ENCODE peak calls at places on chromosomes 13 and 19, in four cellular contexts. One of them, this sample, is unnamed.

GRCh38 chr13:110493613-110494012 is 67.9 kb downstream of the RAB20 start:
- DNase-seq in IMR-90: no peak
- DNase-seq in DND-41: no peak
- DNase-seq in CD8-positive, alpha-beta memory T cell: no peak
- DNase-seq in this sample: no peak

GRCh38 chr19:45577111-45577905 is 7.3 kb downstream of the OPA3 start:
- DNase-seq in IMR-90: peak
- DNase-seq in DND-41: no peak
- DNase-seq in CD8-positive, alpha-beta memory T cell: no peak
- DNase-seq in this sample: peak

GRCh38 chr13:110347535-110348308 is 40.6 kb downstream of the COL4A2 start:
- DNase-seq in IMR-90: peak
- DNase-seq in DND-41: no peak
- DNase-seq in CD8-positive, alpha-beta memory T cell: no peak
- DNase-seq in this sample: peak

GRCh38 chr19:16078759-16079707 is 2.7 kb downstream of the TPM4 start:
- DNase-seq in IMR-90: peak
- DNase-seq in DND-41: peak
- DNase-seq in CD8-positive, alpha-beta memory T cell: peak
- DNase-seq in this sample: peak

GRCh38 chr19:50204811-50205675 is 1.6 kb downstream of the MYH14 start:
- DNase-seq in IMR-90: no peak
- DNase-seq in DND-41: no peak
- DNase-seq in CD8-positive, alpha-beta memory T cell: no peak
- DNase-seq in this sample: no peak

GRCh38 chr13:67299731-67300130 is 69.6 kb upstream of the PCDH9 start:
- DNase-seq in IMR-90: peak
- DNase-seq in DND-41: no peak
- DNase-seq in CD8-positive, alpha-beta memory T cell: no peak
- DNase-seq in this sample: no peak

GRCh38 chr19:46022431-46023310 is at the start of gene PGLYRP1:
- DNase-seq in IMR-90: no peak
- DNase-seq in DND-41: no peak
- DNase-seq in CD8-positive, alpha-beta memory T cell: no peak
- DNase-seq in this sample: no peak

GRCh38 chr19:1110809-1111640 is 7.2 kb downstream of the GPX4 start:
- DNase-seq in IMR-90: no peak
- DNase-seq in DND-41: no peak
- DNase-seq in CD8-positive, alpha-beta memory T cell: no peak
- DNase-seq in this sample: no peak

GRCh38 chr13:94660695-94661324 is 51.5 kb downstream of the SOX21 start:
- DNase-seq in IMR-90: peak
- DNase-seq in DND-41: no peak
- DNase-seq in CD8-positive, alpha-beta memory T cell: no peak
- DNase-seq in this sample: no peak

GRCh38 chr13:101795460-101795859 is 343.0 kb downstream of the ITGBL1 start:
- DNase-seq in IMR-90: no peak
- DNase-seq in DND-41: no peak
- DNase-seq in CD8-positive, alpha-beta memory T cell: no peak
- DNase-seq in this sample: no peak

GRCh38 chr13:94658926-94659649 is 53.3 kb downstream of the SOX21 start:
- DNase-seq in IMR-90: no peak
- DNase-seq in DND-41: no peak
- DNase-seq in CD8-positive, alpha-beta memory T cell: no peak
- DNase-seq in this sample: no peak

GRCh38 chr13:91553584-91553983 is 155.2 kb downstream of the GPC5 start:
- DNase-seq in IMR-90: no peak
- DNase-seq in DND-41: no peak
- DNase-seq in CD8-positive, alpha-beta memory T cell: no peak
- DNase-seq in this sample: no peak

GRCh38 chr19:13260883-13261653 is 110.9 kb downstream of the IER2 start:
- DNase-seq in IMR-90: peak
- DNase-seq in DND-41: no peak
- DNase-seq in CD8-positive, alpha-beta memory T cell: no peak
- DNase-seq in this sample: peak

GRCh38 chr13:95713651-95714050 is 36.7 kb downstream of the DNAJC3 start:
- DNase-seq in IMR-90: peak
- DNase-seq in DND-41: no peak
- DNase-seq in CD8-positive, alpha-beta memory T cell: no peak
- DNase-seq in this sample: no peak

GRCh38 chr19:51337861-51338562 is 3.9 kb downstream of the VSIG10L start:
- DNase-seq in IMR-90: no peak
- DNase-seq in DND-41: no peak
- DNase-seq in CD8-positive, alpha-beta memory T cell: no peak
- DNase-seq in this sample: no peak

GRCh38 chr19:39843919-39844793 is 2.0 kb downstream of the FBL start:
- DNase-seq in IMR-90: peak
- DNase-seq in DND-41: peak
- DNase-seq in CD8-positive, alpha-beta memory T cell: no peak
- DNase-seq in this sample: no peak

GRCh38 chr19:37981785-37982475 is 74.9 kb downstream of the SIPA1L3 start:
- DNase-seq in IMR-90: peak
- DNase-seq in DND-41: no peak
- DNase-seq in CD8-positive, alpha-beta memory T cell: no peak
- DNase-seq in this sample: no peak

DNA sequence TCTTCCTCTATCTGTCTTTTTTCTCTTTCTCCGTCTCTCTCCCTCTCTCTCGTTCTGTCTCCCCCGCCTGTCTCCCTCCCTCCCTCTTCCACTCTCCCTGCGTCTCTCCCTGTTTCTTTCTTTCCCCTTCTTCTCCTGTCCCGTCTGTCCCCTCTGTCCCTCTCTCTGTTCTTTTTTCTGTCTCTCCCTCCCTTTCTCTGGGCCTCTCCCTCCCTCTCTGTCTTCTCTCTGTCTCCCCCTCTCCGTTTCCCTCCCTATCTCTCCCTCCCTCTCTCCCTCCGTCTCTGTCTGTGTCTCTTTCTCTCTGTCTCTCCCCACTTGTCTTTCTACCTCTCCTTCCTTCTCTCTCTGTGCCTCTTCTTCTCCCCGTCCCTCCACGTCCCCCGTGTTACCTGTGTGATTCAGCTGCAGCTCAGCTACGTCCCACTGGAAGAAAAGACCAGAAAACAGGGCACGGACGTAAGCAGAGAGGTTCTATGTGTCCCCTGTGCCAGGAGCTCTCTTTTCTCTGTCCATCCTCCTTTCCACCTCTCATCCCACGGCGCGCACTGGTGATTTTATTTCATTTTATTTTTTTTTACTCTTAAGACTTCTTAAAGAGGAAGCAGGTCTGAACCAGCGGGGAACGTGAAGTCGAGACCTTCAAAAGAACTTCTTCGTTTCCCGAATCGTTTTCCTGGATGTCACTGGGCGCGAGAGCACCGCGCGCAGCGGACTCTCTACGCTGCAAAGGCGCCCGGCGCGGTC is 1.1 kb downstream of the CD70 start:
- DNase-seq in IMR-90: no peak
- DNase-seq in DND-41: no peak
- DNase-seq in CD8-positive, alpha-beta memory T cell: no peak
- DNase-seq in this sample: no peak
- H3K4me3 ChIP-seq in IMR-90: no peak
- H3K4me3 ChIP-seq in DND-41: peak
- H3K4me3 ChIP-seq in CD8-positive, alpha-beta memory T cell: peak
- H3K4me3 ChIP-seq in this sample: no peak

GRCh38 chr13:113933901-113934300 is 40.0 kb downstream of the C13orf46 start:
- DNase-seq in IMR-90: no peak
- DNase-seq in DND-41: no peak
- DNase-seq in CD8-positive, alpha-beta memory T cell: no peak
- DNase-seq in this sample: no peak

GRCh38 chr13:113935523-113935922 is 38.4 kb downstream of the C13orf46 start:
- DNase-seq in IMR-90: no peak
- DNase-seq in DND-41: no peak
- DNase-seq in CD8-positive, alpha-beta memory T cell: no peak
- DNase-seq in this sample: no peak

GRCh38 chr13:113936166-113936565 is 37.7 kb downstream of the C13orf46 start:
- DNase-seq in IMR-90: no peak
- DNase-seq in DND-41: no peak
- DNase-seq in CD8-positive, alpha-beta memory T cell: no peak
- DNase-seq in this sample: no peak

GRCh38 chr13:113934576-113934975 is 39.3 kb downstream of the C13orf46 start:
- DNase-seq in IMR-90: no peak
- DNase-seq in DND-41: no peak
- DNase-seq in CD8-positive, alpha-beta memory T cell: no peak
- DNase-seq in this sample: no peak

GRCh38 chr13:113935081-113935511 is 38.8 kb downstream of the C13orf46 start:
- DNase-seq in IMR-90: no peak
- DNase-seq in DND-41: no peak
- DNase-seq in CD8-positive, alpha-beta memory T cell: no peak
- DNase-seq in this sample: no peak
- H3K4me3 ChIP-seq in IMR-90: no peak
- H3K4me3 ChIP-seq in DND-41: no peak
- H3K4me3 ChIP-seq in CD8-positive, alpha-beta memory T cell: no peak
- H3K4me3 ChIP-seq in this sample: no peak

GRCh38 chr19:49130325-49130724 is 11.0 kb downstream of the PPFIA3 start:
- DNase-seq in IMR-90: no peak
- DNase-seq in DND-41: no peak
- DNase-seq in CD8-positive, alpha-beta memory T cell: no peak
- DNase-seq in this sample: no peak

GRCh38 chr19:49135686-49136085 is 16.3 kb downstream of the PPFIA3 start:
- DNase-seq in IMR-90: no peak
- DNase-seq in DND-41: no peak
- DNase-seq in CD8-positive, alpha-beta memory T cell: no peak
- DNase-seq in this sample: no peak

GRCh38 chr19:49136771-49137171 is 17.4 kb downstream of the PPFIA3 start:
- DNase-seq in IMR-90: peak
- DNase-seq in DND-41: no peak
- DNase-seq in CD8-positive, alpha-beta memory T cell: no peak
- DNase-seq in this sample: no peak

GRCh38 chr19:49132974-49133609 is 13.7 kb downstream of the PPFIA3 start:
- DNase-seq in IMR-90: no peak
- DNase-seq in DND-41: no peak
- DNase-seq in CD8-positive, alpha-beta memory T cell: peak
- DNase-seq in this sample: no peak

DNA sequence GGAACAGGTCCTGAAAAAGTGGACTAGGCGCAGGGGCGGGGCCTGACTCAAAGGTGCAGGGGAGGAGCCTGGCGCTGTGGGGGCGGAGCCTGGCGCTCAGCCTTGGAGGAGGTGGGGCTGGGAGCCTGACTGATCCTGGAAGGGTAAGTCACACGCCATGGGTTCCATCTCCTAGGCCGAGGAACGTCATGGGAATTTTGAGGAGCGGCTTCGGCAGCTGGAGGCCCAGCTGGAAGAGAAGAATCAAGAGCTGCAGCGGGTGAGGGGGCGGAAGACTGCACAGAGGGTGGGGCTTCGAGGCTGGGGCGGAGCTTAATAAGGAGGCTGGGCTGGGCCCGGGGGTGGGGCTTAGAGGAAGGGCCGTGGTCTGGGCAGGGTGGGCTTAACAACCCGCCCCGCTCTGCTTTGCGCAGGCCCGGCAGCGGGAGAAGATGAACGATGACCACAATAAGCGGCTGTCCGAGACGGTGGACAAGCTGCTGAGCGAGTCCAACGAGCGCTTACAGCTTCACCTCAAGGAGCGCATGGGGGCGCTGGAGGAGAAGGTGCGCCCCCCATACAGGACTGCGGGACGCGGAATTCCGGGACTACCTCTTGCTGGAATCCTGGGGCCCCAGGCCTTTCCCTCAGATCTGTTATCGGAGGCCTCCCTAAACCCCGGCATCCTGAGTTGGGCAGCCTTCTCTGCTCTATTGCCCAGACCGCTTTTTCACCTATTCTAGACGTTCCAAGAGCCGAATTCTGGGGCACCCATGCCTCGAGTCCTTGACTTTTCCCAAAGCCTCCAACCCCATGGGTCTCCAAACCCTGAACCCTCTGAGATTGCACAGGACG is 14.5 kb downstream of the PPFIA3 start:
- DNase-seq in IMR-90: peak
- DNase-seq in DND-41: peak
- DNase-seq in CD8-positive, alpha-beta memory T cell: peak
- DNase-seq in this sample: no peak
- H3K4me3 ChIP-seq in IMR-90: peak
- H3K4me3 ChIP-seq in DND-41: no peak
- H3K4me3 ChIP-seq in CD8-positive, alpha-beta memory T cell: no peak
- H3K4me3 ChIP-seq in this sample: peak

GRCh38 chr19:3638208-3639193 is 11.9 kb upstream of the CACTIN start:
- DNase-seq in IMR-90: no peak
- DNase-seq in DND-41: no peak
- DNase-seq in CD8-positive, alpha-beta memory T cell: no peak
- DNase-seq in this sample: no peak
- H3K4me3 ChIP-seq in IMR-90: no peak
- H3K4me3 ChIP-seq in DND-41: no peak
- H3K4me3 ChIP-seq in CD8-positive, alpha-beta memory T cell: no peak
- H3K4me3 ChIP-seq in this sample: no peak

DNA sequence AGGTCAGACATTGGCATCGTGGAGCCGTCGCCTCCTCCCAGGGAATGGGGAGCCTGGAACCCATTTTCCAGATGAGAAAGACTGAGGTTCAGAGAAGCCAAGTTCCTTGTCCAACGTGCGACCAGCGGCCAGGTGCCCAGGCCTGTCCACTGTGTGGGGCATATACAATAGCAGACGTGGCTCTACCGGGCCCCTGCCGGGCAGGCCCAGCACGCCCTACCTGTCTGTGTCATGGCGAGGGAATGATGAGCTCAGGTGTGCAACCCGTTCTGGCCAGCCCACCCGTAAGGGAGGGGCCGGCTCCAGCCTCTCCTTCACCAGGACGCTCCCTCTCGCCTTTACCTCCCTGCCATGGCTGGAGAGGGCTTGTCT is 837 bp downstream of the GNA15 start:
- DNase-seq in IMR-90: no peak
- DNase-seq in DND-41: peak
- DNase-seq in CD8-positive, alpha-beta memory T cell: no peak
- DNase-seq in this sample: no peak
- H3K4me3 ChIP-seq in IMR-90: no peak
- H3K4me3 ChIP-seq in DND-41: peak
- H3K4me3 ChIP-seq in CD8-positive, alpha-beta memory T cell: no peak
- H3K4me3 ChIP-seq in this sample: no peak

This sample was measured in skeletal muscle cell.